ENCODE peak calls at places on chromosome 2, in four cellular contexts. I, Y, H and P are unnamed samples.

GRCh38 chr2:53913721-53914120 is 54.0 kb upstream of the GPR75 start:
- DNase-seq in I (peak; percentile 2), Y (no peak), H (no peak), P (no peak)

GRCh38 chr2:167294031-167294774 is 405.9 kb downstream of the XIRP2 start:
- DNase-seq in I (no peak), Y (no peak), H (peak; percentile 67), P (no peak)

GRCh38 chr2:206611736-206612135 is 30.6 kb upstream of the FAM237A start:
- DNase-seq in I (no peak), Y (no peak), H (peak; percentile 8), P (no peak)

GRCh38 chr2:65402780-65403528 is 29.4 kb downstream of the SPRED2 start:
- DNase-seq in I (no peak), Y (no peak), H (no peak), P (no peak)

GRCh38 chr2:155714983-155715382 is 617.5 kb downstream of the NR4A2 start:
- DNase-seq in I (no peak), Y (no peak), H (no peak), P (no peak)

GRCh38 chr2:152415811-152416210 is 80.8 kb downstream of the FMNL2 start:
- DNase-seq in I (no peak), Y (no peak), H (no peak), P (no peak)

GRCh38 chr2:6917071-6917760 is at the start of gene RNF144A:
- DNase-seq in I (no peak), Y (peak; percentile 93), H (peak; percentile 99), P (no peak)

GRCh38 chr2:163565192-163565591 is 170.6 kb downstream of the FIGN start:
- DNase-seq in I (no peak), Y (no peak), H (no peak), P (no peak)

GRCh38 chr2:231684314-231685223 is 23.8 kb upstream of the PTMA start:
- DNase-seq in I (no peak), Y (no peak), H (no peak), P (no peak)

GRCh38 chr2:227125506-227125905 is 38.5 kb downstream of the COL4A4 start:
- DNase-seq in I (no peak), Y (no peak), H (peak; percentile 7), P (peak; percentile 25)

GRCh38 chr2:136005462-136006205 is 20.2 kb upstream of the DARS1 start:
- DNase-seq in I (no peak), Y (no peak), H (no peak), P (no peak)

GRCh38 chr2:9655441-9656269 is 24.9 kb upstream of the YWHAQ start:
- DNase-seq in I (peak; percentile 40), Y (no peak), H (no peak), P (no peak)

GRCh38 chr2:160731415-160731814 is 237.8 kb upstream of the RBMS1 start:
- DNase-seq in I (no peak), Y (no peak), H (no peak), P (no peak)

GRCh38 chr2:129296401-129297343 is 682.8 kb upstream of the RAB6C start:
- DNase-seq in I (no peak), Y (no peak), H (peak; percentile 12), P (no peak)

GRCh38 chr2:129300456-129300855 is 679.0 kb upstream of the RAB6C start:
- DNase-seq in I (no peak), Y (no peak), H (no peak), P (no peak)

GRCh38 chr2:129299338-129299737 is 680.1 kb upstream of the RAB6C start:
- DNase-seq in I (no peak), Y (no peak), H (no peak), P (no peak)

GRCh38 chr2:129299756-129300155 is 679.7 kb upstream of the RAB6C start:
- DNase-seq in I (no peak), Y (no peak), H (no peak), P (no peak)

DNA sequence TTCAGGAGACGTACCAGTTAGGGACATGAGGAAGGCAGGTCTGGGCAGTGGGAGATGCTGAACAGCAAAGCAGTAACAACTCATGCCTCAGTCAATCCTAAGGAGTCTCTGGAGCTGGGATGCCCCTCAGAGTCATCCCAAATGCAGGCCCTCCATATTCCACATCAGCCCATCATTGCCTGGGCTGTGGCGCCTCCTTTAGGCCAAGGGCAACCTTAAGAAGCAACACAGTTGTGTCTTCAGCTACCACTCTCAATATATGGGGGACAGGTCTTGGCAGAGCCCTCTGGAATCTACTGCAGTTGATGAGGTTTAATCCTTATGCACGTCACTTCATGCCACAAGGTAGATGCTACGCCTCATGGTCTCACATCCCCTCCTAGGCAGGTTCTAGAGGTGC is 682.0 kb upstream of the RAB6C start:
- DNase-seq in I (no peak), Y (peak; percentile 10), H (no peak), P (no peak)
- TF ChIP-seq TAF1 in I (no peak), Y (no peak), H (no peak), P (no peak)

GRCh38 chr2:45223531-45223930 is 214.3 kb upstream of the SIX2 start:
- DNase-seq in I (no peak), Y (no peak), H (no peak), P (no peak)
- TF ChIP-seq MXI1 in I (no peak), Y (no peak), H (no peak), P (no peak)

GRCh38 chr2:204072443-204073324 is 136.1 kb downstream of the ICOS start:
- DNase-seq in I (no peak), Y (peak; percentile 49), H (peak; percentile 16), P (peak; percentile 11)
- TF ChIP-seq YY1 in I (no peak), Y (no peak), H (no peak), P (no peak)

DNA sequence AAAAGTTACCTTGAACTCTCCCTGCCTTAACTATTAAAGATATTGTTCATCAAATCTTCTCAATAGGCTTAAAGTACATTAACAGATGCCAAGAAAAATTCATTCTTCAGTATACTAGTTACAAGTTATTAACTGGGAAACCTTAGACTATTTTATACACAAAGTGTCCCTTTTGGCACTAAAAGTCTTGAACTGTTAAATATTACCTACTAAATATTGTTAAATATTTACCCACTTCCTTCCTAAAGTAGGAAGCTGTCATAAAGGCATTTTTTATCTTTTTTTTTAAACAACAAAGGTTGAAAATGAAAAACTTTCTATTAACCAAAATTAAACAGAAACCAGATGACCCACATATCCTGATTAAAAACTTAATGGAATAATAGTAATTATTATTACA is 19.4 kb upstream of the CCNT2 start:
- DNase-seq in I (no peak), Y (no peak), H (no peak), P (no peak)
- TF ChIP-seq TAF1 in I (no peak), Y (no peak), H (no peak), P (no peak)

GRCh38 chr2:240823449-240824336 is 3.7 kb upstream of the KIF1A start:
- DNase-seq in I (no peak), Y (no peak), H (no peak), P (no peak)

GRCh38 chr2:240821429-240821778 is 1.4 kb upstream of the KIF1A start:
- DNase-seq in I (no peak), Y (no peak), H (no peak), P (no peak)

GRCh38 chr2:240820014-240820606 is at the start of gene KIF1A:
- DNase-seq in I (no peak), Y (no peak), H (peak; percentile 98), P (no peak)

GRCh38 chr2:240820607-240821428 is 799 bp upstream of the KIF1A start:
- DNase-seq in I (no peak), Y (no peak), H (peak; percentile 78), P (no peak)

GRCh38 chr2:240822280-240822847 is 2.3 kb upstream of the KIF1A start:
- DNase-seq in I (no peak), Y (no peak), H (no peak), P (no peak)
- TF ChIP-seq MXI1 in I (no peak), Y (no peak), H (no peak), P (no peak)

GRCh38 chr2:174395284-174395968 is at the start of gene SCRN3:
- DNase-seq in I (peak; percentile 49), Y (peak; percentile 83), H (peak; percentile 87), P (peak; percentile 94)
- TF ChIP-seq YY1 in I (peak; percentile 3), Y (peak; percentile 33), H (no peak), P (peak; percentile 64)

GRCh38 chr2:23988371-23988770 is 21.5 kb upstream of the MFSD2B start:
- DNase-seq in I (no peak), Y (no peak), H (no peak), P (peak; percentile 13)
- TF ChIP-seq TAF1 in I (no peak), Y (no peak), H (no peak), P (no peak)

DNA sequence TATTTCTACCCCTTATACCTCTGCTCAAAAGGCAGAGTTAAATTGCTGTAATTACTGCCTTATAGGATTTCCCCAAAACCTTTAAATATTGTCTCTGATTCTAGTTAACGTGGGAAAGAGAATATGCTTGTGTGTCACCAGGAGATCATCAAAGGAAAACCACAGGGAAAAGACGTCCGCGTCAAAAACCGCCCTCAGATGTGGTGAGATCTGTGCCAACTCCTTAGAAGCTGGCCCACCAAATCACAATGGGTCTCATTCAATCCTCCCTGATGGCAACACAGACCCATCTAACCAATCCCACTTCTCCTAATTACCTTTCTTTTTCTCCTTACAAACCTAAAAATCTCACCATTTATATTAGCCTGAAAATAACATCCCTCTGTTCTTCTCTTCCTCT is 25.4 kb downstream of the VPS54 start:
- DNase-seq in I (no peak), Y (no peak), H (no peak), P (no peak)
- TF ChIP-seq MXI1 in I (no peak), Y (no peak), H (no peak), P (no peak)

GRCh38 chr2:31151501-31151900 is 13.3 kb upstream of the GALNT14 start:
- DNase-seq in I (no peak), Y (no peak), H (peak; percentile 40), P (no peak)
- TF ChIP-seq YY1 in I (no peak), Y (no peak), H (no peak), P (no peak)

GRCh38 chr2:95309599-95309998 is 12.5 kb downstream of the KCNIP3 start:
- DNase-seq in I (no peak), Y (no peak), H (no peak), P (no peak)

GRCh38 chr2:95310651-95311050 is 13.5 kb downstream of the KCNIP3 start:
- DNase-seq in I (no peak), Y (no peak), H (no peak), P (no peak)

GRCh38 chr2:95308426-95308990 is 11.4 kb downstream of the KCNIP3 start:
- DNase-seq in I (no peak), Y (no peak), H (no peak), P (no peak)

GRCh38 chr2:95311821-95312542 is 14.8 kb downstream of the KCNIP3 start:
- DNase-seq in I (no peak), Y (no peak), H (no peak), P (no peak)

GRCh38 chr2:95310211-95310610 is 13.1 kb downstream of the KCNIP3 start:
- DNase-seq in I (no peak), Y (no peak), H (no peak), P (no peak)
- TF ChIP-seq TAF1 in I (no peak), Y (no peak), H (no peak), P (no peak)